ENCODE peak calls at places on chromosome 1, in four cellular contexts. O is GM23248, A is fibroblast of lung, D is HCT116. T is an unnamed sample. For H3K27me3 and H3K36me3, the result is how much of the 10 kb centered on the place peaks cover.

GRCh38 chr1:27643626-27644368 is 8.8 kb upstream of the FGR start:
- DNase-seq in O (peak), A (peak), D (peak), T (peak)

GRCh38 chr1:241702436-241702835 is 50.4 kb downstream of the WDR64 start:
- DNase-seq in O (peak), A (no peak), D (no peak), T (peak)

GRCh38 chr1:185648858-185649589 is 85.2 kb upstream of the HMCN1 start:
- DNase-seq in O (no peak), A (no peak), D (no peak), T (no peak)

GRCh38 chr1:14815175-14815882 is 216.8 kb downstream of the KAZN start:
- DNase-seq in O (no peak), A (no peak), D (no peak), T (no peak)

GRCh38 chr1:241485554-241485992 is 34.0 kb downstream of the FH start:
- DNase-seq in O (peak), A (peak), D (peak), T (no peak)

GRCh38 chr1:67371681-67372080 is 58.5 kb downstream of the SERBP1 start:
- DNase-seq in O (no peak), A (peak), D (no peak), T (no peak)

GRCh38 chr1:16276302-16277020 is 39.5 kb upstream of the CPLANE2 start:
- DNase-seq in O (no peak), A (no peak), D (no peak), T (no peak)

GRCh38 chr1:97243973-97244560 is 522.5 kb downstream of the PTBP2 start:
- DNase-seq in O (peak), A (peak), D (peak), T (no peak)

GRCh38 chr1:171355727-171356126 is 41.7 kb downstream of the FMO4 start:
- DNase-seq in O (no peak), A (no peak), D (no peak), T (no peak)

GRCh38 chr1:177122869-177123268 is 41.6 kb downstream of the ASTN1 start:
- DNase-seq in O (no peak), A (no peak), D (no peak), T (no peak)

DNA sequence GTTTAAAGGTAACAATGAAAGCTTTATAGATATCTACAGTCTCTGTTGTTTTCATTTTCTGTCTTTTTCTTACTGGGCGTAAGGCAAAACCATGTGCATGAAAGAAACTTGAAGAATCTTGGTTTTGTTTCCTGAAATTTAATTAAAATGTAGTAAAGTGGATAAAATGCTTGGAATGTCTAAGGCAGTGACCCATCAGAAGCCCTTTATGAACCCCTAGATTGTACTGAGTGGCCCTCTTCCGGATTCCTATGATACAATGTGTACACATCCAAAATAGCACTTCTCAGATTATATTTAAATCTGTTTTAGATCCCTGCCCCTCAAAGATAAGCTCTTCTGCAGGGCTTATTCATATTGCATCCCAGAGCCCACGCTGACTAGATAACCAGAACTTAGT is 142.8 kb downstream of the LRRC7 start:
- DNase-seq in O (peak), A (no peak), D (no peak), T (no peak)
- H3K27me3 ChIP-seq in O (under half), A (under half), D (under half), T (under half)

GRCh38 chr1:64220241-64220640 is 16.8 kb downstream of the UBE2U start:
- DNase-seq in O (no peak), A (peak), D (no peak), T (no peak)
- H3K36me3 ChIP-seq in O (under half), A (under half), D (under half), T (under half)

GRCh38 chr1:37765937-37766664 is 1.2 kb upstream of the EPHA10 start:
- DNase-seq in O (peak), A (no peak), D (peak), T (no peak)

GRCh38 chr1:37764888-37765441 is at the start of gene EPHA10:
- DNase-seq in O (no peak), A (no peak), D (no peak), T (no peak)

GRCh38 chr1:37761416-37762095 is 3.4 kb downstream of the EPHA10 start:
- DNase-seq in O (no peak), A (no peak), D (no peak), T (no peak)

GRCh38 chr1:37762516-37762915 is 2.4 kb downstream of the EPHA10 start:
- DNase-seq in O (no peak), A (no peak), D (no peak), T (no peak)

DNA sequence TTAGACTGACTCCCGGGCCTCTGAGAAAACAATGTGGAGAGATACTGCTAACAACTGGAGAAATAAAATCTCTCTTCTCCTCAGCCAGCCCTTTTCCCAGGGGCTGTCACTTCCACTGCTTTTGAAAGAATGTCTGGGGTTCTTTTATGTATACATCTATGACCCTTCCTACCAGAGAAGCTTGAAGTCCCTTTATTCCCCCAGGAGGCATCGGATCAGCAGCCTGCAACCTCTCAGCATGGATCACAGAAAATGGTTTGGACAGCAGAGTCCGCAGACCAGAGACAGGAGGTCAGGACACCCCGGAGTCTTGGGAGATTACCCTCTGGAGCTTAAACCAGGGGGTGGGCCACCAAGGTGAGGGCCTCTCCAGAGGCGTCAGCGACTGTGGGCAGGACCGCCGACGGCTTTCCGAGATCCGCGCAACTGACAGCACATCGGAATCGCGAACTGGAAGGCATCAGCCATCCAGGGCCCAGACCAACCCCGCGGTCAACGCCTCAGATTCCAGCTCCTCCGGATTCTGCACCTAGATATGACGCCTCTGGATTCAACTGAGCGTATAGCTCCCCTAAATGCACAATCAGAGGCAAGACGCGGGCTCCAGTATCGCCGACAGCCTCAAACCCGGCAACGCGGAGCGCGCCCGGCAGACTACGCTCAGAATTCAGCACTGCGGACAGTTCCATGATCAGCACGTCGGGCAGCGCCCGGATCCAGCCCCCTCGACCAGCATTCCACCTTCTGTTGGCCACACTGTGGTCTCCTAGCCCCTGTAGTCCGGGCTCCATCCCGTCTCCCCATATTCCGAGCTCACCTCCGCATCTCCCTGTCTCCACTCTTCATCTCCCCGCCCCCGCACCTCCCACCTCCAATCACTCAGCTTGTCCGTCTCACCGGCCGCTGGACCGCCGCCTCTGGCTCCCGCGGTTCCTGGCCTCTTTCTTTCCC is 854 bp downstream of the EPHA10 start:
- DNase-seq in O (peak), A (peak), D (no peak), T (no peak)
- TF ChIP-seq EZH2 in O (no peak), A (peak), D (no peak), T (no peak)

GRCh38 chr1:17401841-17402240 is 29.8 kb downstream of the PADI6 start:
- DNase-seq in O (no peak), A (no peak), D (no peak), T (no peak)

GRCh38 chr1:17403081-17403480 is 31.1 kb downstream of the PADI6 start:
- DNase-seq in O (peak), A (no peak), D (no peak), T (peak)

GRCh38 chr1:17397910-17398700 is 26.1 kb downstream of the PADI6 start:
- DNase-seq in O (no peak), A (no peak), D (no peak), T (no peak)

GRCh38 chr1:17404034-17404671 is 32.2 kb downstream of the PADI6 start:
- DNase-seq in O (no peak), A (no peak), D (no peak), T (no peak)

GRCh38 chr1:17400725-17401341 is 28.8 kb downstream of the PADI6 start:
- DNase-seq in O (no peak), A (no peak), D (no peak), T (no peak)
- H3K27me3 ChIP-seq in O (under half), A (under half), D (under half), T (under half)

GRCh38 chr1:182863940-182864339 is 24.8 kb downstream of the DHX9 start:
- DNase-seq in O (no peak), A (no peak), D (no peak), T (no peak)
- H3K36me3 ChIP-seq in O (half or more), A (under half), D (half or more), T (half or more)

GRCh38 chr1:23215751-23216449 is 1.4 kb downstream of the HTR1D start:
- DNase-seq in O (no peak), A (no peak), D (no peak), T (no peak)

GRCh38 chr1:23214640-23215039 is 2.7 kb downstream of the HTR1D start:
- DNase-seq in O (peak), A (no peak), D (no peak), T (no peak)

GRCh38 chr1:23215291-23215690 is 2.0 kb downstream of the HTR1D start:
- DNase-seq in O (no peak), A (no peak), D (no peak), T (no peak)

GRCh38 chr1:23216771-23217420 is 406 bp downstream of the HTR1D start:
- DNase-seq in O (peak), A (no peak), D (no peak), T (no peak)

GRCh38 chr1:23217421-23218115 is at the start of gene HTR1D:
- DNase-seq in O (peak), A (no peak), D (no peak), T (no peak)
- TF ChIP-seq EZH2 in O (peak), A (peak), D (no peak), T (no peak)

DNA sequence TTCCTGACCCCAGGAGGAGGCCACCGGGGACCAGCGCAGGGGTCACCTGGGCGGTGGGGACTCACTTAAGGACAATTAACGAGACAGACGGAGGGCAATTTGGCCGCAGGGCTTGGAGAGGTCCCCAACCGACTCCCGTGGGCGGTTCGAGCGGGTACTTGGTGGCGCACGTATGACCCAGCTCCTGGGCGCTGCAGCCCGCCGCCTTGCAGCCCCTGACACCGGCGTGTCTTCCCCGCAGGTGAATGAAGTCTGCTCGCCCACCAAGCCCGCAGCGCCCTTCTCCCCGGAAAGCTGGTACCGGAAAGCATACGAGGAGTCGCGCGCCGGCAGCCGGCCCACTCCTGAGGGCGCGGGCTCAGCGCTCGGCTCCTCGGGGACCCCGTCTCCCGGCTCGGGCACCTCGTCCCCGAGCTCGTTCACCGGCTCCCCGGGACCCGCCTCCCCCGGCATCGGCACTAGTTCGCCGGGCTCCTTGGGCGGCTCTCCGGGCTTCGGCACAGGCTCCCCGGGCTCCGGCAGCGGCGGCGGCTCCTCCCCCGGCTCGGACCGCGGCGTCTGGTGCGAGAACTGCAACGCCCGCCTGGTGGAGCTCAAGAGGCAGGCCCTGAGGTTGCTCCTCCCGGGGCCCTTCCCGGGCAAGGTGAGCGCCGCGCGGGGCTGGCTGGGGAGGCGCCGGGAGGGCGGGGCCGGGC is 1.4 kb downstream of the KIF26B start:
- DNase-seq in O (peak), A (peak), D (peak), T (peak)
- H3K27me3 ChIP-seq in O (under half), A (under half), D (under half), T (half or more)

DNA sequence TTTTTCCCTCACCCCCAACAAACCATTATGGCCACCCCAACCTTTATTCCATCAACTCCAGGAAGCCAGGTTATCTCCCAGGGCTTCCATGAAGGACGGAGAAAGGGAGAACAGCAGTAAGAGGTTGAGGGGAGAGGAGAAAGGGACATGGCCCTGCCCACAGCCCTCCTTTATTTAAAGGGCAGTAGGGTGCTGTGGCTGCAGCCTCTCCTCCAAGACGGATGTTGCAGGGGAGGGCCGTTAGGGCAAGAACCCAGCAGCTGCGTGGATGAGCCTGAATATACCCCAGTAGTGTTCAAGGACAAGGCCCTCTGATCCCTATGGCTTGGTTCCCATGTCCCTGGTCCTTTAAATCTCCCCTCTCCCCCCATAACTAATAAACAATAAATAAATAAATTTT is 5.9 kb downstream of the RXFP4 start:
- DNase-seq in O (no peak), A (no peak), D (no peak), T (no peak)
- H3K36me3 ChIP-seq in O (half or more), A (under half), D (under half), T (under half)

DNA sequence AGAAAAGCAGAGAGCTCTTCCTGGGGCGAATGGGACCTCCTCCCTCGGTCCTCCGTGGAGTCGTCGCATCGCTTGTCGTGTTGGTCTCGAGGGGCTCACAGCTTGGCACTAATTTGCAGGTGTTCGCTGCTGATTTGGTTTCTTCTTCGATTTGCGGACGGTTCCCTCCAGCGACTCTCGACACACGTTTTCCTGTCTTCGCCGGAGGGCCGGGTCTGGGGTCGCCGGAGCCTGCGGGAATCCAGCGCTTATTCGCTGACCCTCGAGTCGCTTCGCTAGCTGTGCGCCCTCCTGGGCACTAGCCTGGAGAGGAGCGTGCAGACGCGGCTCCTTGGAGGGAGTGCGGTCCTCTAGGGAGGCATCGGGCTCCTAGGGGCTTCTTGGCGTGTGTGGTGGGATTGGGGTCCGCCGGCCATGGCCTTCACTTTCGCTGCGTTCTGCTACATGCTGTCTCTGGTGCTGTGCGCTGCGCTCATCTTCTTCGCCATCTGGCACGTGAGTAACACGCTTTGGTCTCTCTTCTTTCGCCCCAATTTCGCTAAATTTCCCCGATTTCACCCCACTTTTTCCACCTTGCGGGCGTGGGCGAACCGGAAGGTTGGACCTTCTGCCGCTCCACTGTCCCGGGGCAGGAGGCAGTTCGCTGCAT is 768 bp downstream of the CNIH3 start:
- DNase-seq in O (peak), A (peak), D (no peak), T (no peak)
- TF ChIP-seq EZH2 in O (peak), A (peak), D (no peak), T (no peak)